ENCODE peak calls at places on chromosomes 12 and 14, in five cellular contexts. O, Z, E, G and U are unnamed samples.

GRCh38 chr12:103021538-103022218 is 64.2 kb downstream of the ASCL1 start:
- DNase-seq in O (no peak), Z (no peak), E (no peak), G (no peak), U (no peak)

GRCh38 chr14:62209287-62209899 is 447.2 kb downstream of the SNAPC1 start:
- DNase-seq in O (no peak), Z (no peak), E (peak), G (no peak), U (no peak)

GRCh38 chr12:26701604-26702215 is 131.3 kb downstream of the ITPR2 start:
- DNase-seq in O (no peak), Z (no peak), E (peak), G (no peak), U (peak)

GRCh38 chr12:82461851-82462250 is 103.5 kb downstream of the METTL25 start:
- DNase-seq in O (no peak), Z (no peak), E (peak), G (no peak), U (no peak)

GRCh38 chr12:89064151-89064550 is 288.1 kb downstream of the DUSP6 start:
- DNase-seq in O (no peak), Z (no peak), E (no peak), G (no peak), U (no peak)

GRCh38 chr12:81077329-81077685 is 572 bp upstream of the ACSS3 start:
- DNase-seq in O (peak), Z (no peak), E (peak), G (no peak), U (no peak)

GRCh38 chr14:22650960-22651521 is 6.9 kb upstream of the OR6J1 start:
- DNase-seq in O (no peak), Z (no peak), E (peak), G (peak), U (no peak)

GRCh38 chr12:80015660-80016059 is 80.8 kb upstream of the PPP1R12A start:
- DNase-seq in O (no peak), Z (no peak), E (no peak), G (no peak), U (no peak)

GRCh38 chr12:104433061-104433460 is 23.7 kb upstream of the CHST11 start:
- DNase-seq in O (no peak), Z (no peak), E (no peak), G (no peak), U (no peak)

GRCh38 chr14:52259452-52259851 is 8.0 kb upstream of the PTGDR start:
- DNase-seq in O (no peak), Z (no peak), E (no peak), G (no peak), U (no peak)

GRCh38 chr14:59282366-59282765 is 93.9 kb downstream of the DAAM1 start:
- DNase-seq in O (no peak), Z (no peak), E (peak), G (no peak), U (no peak)

GRCh38 chr12:131755305-131756113 is 44.6 kb downstream of the SFSWAP start:
- DNase-seq in O (no peak), Z (no peak), E (peak), G (no peak), U (peak)

GRCh38 chr12:29149691-29150382 is 759 bp downstream of the FAR2 start:
- DNase-seq in O (peak), Z (peak), E (no peak), G (peak), U (no peak)

GRCh38 chr12:108980831-108981618 is 39.8 kb downstream of the SVOP start:
- DNase-seq in O (no peak), Z (no peak), E (peak), G (no peak), U (no peak)

GRCh38 chr14:75487155-75487671 is 35.1 kb upstream of the BATF start:
- DNase-seq in O (no peak), Z (no peak), E (no peak), G (peak), U (peak)

GRCh38 chr12:56931474-56931978 is 2.7 kb downstream of the SDR9C7 start:
- DNase-seq in O (no peak), Z (no peak), E (peak), G (peak), U (no peak)

GRCh38 chr12:67269632-67270578 is 747 bp downstream of the CAND1 start:
- DNase-seq in O (peak), Z (peak), E (peak), G (peak), U (peak)
- TF ChIP-seq CTCF in O (no peak), Z (no peak), E (no peak), G (no peak), U (no peak)

GRCh38 chr14:99312106-99312505 is 40.1 kb upstream of the BCL11B start:
- DNase-seq in O (no peak), Z (no peak), E (no peak), G (no peak), U (no peak)

GRCh38 chr14:99314623-99315022 is 42.6 kb upstream of the BCL11B start:
- DNase-seq in O (no peak), Z (no peak), E (no peak), G (no peak), U (no peak)

GRCh38 chr14:99313234-99313633 is 41.2 kb upstream of the BCL11B start:
- DNase-seq in O (no peak), Z (no peak), E (no peak), G (no peak), U (no peak)

GRCh38 chr14:99304208-99304607 is 32.2 kb upstream of the BCL11B start:
- DNase-seq in O (no peak), Z (no peak), E (no peak), G (no peak), U (no peak)

DNA sequence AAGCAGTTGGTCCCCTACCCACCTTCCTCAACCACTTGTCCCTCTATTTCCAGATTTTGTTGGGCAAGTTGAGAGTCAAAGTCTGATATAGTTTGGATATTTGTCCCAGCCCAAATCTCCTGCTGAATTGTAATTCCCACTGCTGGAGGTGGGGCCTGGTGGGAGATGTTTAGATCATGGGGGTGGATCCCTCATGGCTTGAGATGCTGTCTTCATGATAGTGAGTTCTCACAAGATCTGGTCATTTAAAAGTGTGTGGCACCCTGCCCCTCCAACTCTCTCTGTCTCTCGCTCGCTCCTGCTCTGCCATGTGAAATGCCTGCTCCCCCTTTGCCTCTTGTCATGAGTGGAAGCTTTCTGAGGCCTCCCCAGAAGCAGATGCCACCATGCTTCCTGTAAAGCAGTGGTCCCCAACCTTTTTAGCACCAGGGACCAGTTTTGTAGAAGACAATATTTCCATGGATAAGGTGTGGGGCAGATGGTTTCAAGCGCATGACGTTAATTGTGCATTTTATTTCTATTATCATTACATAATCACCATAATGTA is 37.3 kb upstream of the BCL11B start:
- DNase-seq in O (no peak), Z (no peak), E (no peak), G (no peak), U (no peak)
- TF ChIP-seq CTCF in O (no peak), Z (no peak), E (no peak), G (no peak), U (no peak)

GRCh38 chr12:84397279-84397678 is 515.3 kb downstream of the SLC6A15 start:
- DNase-seq in O (no peak), Z (no peak), E (peak), G (no peak), U (no peak)
- TF ChIP-seq CTCF in O (no peak), Z (peak), E (peak), G (no peak), U (no peak)

GRCh38 chr12:868722-869121 is 80.8 kb downstream of the RAD52 start:
- DNase-seq in O (no peak), Z (no peak), E (no peak), G (no peak), U (no peak)
- TF ChIP-seq CTCF in O (no peak), Z (no peak), E (peak), G (peak), U (no peak)

GRCh38 chr14:100192672-100193416 is 33.4 kb upstream of the DEGS2 start:
- DNase-seq in O (peak), Z (peak), E (peak), G (peak), U (peak)
- TF ChIP-seq CTCF in O (peak), Z (peak), E (peak), G (peak), U (peak)

DNA sequence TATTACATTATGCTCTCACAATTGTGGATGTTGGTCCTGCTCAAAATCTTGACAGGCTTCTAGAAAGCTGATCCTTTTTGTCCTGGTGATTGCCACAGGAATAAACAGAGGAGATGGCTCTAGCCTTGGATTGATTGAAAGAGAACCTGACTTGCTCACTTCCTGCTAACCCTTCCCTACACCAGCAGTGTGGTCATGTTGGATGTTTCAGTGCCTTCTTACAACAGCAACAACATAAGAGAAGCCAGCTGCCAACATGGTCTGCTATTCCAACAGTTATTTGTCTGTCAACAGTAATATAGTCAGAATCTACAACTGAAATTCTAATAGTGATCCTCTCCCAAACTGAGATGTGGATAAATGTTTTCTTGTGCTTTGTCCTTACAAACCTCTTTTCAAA is 311.6 kb upstream of the DIO2 start:
- DNase-seq in O (no peak), Z (no peak), E (peak), G (no peak), U (no peak)
- TF ChIP-seq CTCF in O (no peak), Z (no peak), E (no peak), G (no peak), U (no peak)